ENCODE peak calls at places on chromosomes 13 and 19, in six cellular contexts. One of them, this sample, is unnamed.

GRCh38 chr13:97564929-97565328 is 131.0 kb downstream of the RAP2A start:
- DNase-seq in stimulated activated CD8-positive, alpha-beta memory T cell treated with anti-CD3 and anti-CD28 coated beads, Interleukin-12 subunit alpha, Interleukin-12 subunit beta, amount 100 ng/mL, for 4 hours: no peak
- DNase-seq in PC-3: no peak
- DNase-seq in activated naive CD4-positive, alpha-beta T cell treated with anti-CD3 and anti-CD28 coated beads, Interleukin-2, amount 50 U/mL, for 16 hours: no peak
- DNase-seq in HT-29: no peak
- DNase-seq in WTC11: no peak
- DNase-seq in this sample: no peak

GRCh38 chr19:23525265-23525862 is 130.1 kb upstream of the ZNF91 start:
- DNase-seq in WTC11: no peak
- DNase-seq in stimulated activated CD8-positive, alpha-beta memory T cell treated with anti-CD3 and anti-CD28 coated beads, Interleukin-12 subunit alpha, Interleukin-12 subunit beta, amount 100 ng/mL, for 4 hours: no peak
- DNase-seq in HT-29: no peak
- DNase-seq in activated naive CD4-positive, alpha-beta T cell treated with anti-CD3 and anti-CD28 coated beads, Interleukin-2, amount 50 U/mL, for 16 hours: no peak
- DNase-seq in PC-3: no peak
- DNase-seq in this sample: no peak

GRCh38 chr19:39080431-39080830 is 3.7 kb upstream of the ACP7 start:
- DNase-seq in activated naive CD4-positive, alpha-beta T cell treated with anti-CD3 and anti-CD28 coated beads, Interleukin-2, amount 50 U/mL, for 16 hours: no peak
- DNase-seq in stimulated activated CD8-positive, alpha-beta memory T cell treated with anti-CD3 and anti-CD28 coated beads, Interleukin-12 subunit alpha, Interleukin-12 subunit beta, amount 100 ng/mL, for 4 hours: no peak
- DNase-seq in PC-3: peak
- DNase-seq in WTC11: no peak
- DNase-seq in HT-29: no peak
- DNase-seq in this sample: no peak

GRCh38 chr13:20118268-20119140 is 42.3 kb downstream of the GJA3 start:
- DNase-seq in activated naive CD4-positive, alpha-beta T cell treated with anti-CD3 and anti-CD28 coated beads, Interleukin-2, amount 50 U/mL, for 16 hours: peak
- DNase-seq in HT-29: peak
- DNase-seq in stimulated activated CD8-positive, alpha-beta memory T cell treated with anti-CD3 and anti-CD28 coated beads, Interleukin-12 subunit alpha, Interleukin-12 subunit beta, amount 100 ng/mL, for 4 hours: peak
- DNase-seq in WTC11: peak
- DNase-seq in PC-3: peak
- DNase-seq in this sample: peak

GRCh38 chr13:97043302-97043701 is 49.0 kb upstream of the OXGR1 start:
- DNase-seq in PC-3: no peak
- DNase-seq in WTC11: no peak
- DNase-seq in stimulated activated CD8-positive, alpha-beta memory T cell treated with anti-CD3 and anti-CD28 coated beads, Interleukin-12 subunit alpha, Interleukin-12 subunit beta, amount 100 ng/mL, for 4 hours: no peak
- DNase-seq in activated naive CD4-positive, alpha-beta T cell treated with anti-CD3 and anti-CD28 coated beads, Interleukin-2, amount 50 U/mL, for 16 hours: no peak
- DNase-seq in HT-29: no peak
- DNase-seq in this sample: no peak

GRCh38 chr19:51372649-51373504 is at the start of gene NKG7:
- DNase-seq in activated naive CD4-positive, alpha-beta T cell treated with anti-CD3 and anti-CD28 coated beads, Interleukin-2, amount 50 U/mL, for 16 hours: peak
- DNase-seq in WTC11: no peak
- DNase-seq in stimulated activated CD8-positive, alpha-beta memory T cell treated with anti-CD3 and anti-CD28 coated beads, Interleukin-12 subunit alpha, Interleukin-12 subunit beta, amount 100 ng/mL, for 4 hours: peak
- DNase-seq in HT-29: no peak
- DNase-seq in PC-3: no peak
- DNase-seq in this sample: no peak

GRCh38 chr19:39172700-39173501 is 23.9 kb upstream of the NCCRP1 start:
- DNase-seq in PC-3: no peak
- DNase-seq in HT-29: no peak
- DNase-seq in WTC11: no peak
- DNase-seq in activated naive CD4-positive, alpha-beta T cell treated with anti-CD3 and anti-CD28 coated beads, Interleukin-2, amount 50 U/mL, for 16 hours: no peak
- DNase-seq in stimulated activated CD8-positive, alpha-beta memory T cell treated with anti-CD3 and anti-CD28 coated beads, Interleukin-12 subunit alpha, Interleukin-12 subunit beta, amount 100 ng/mL, for 4 hours: no peak
- DNase-seq in this sample: no peak

GRCh38 chr19:49020931-49021895 is 2.9 kb downstream of the CGB3 start:
- DNase-seq in HT-29: peak
- DNase-seq in PC-3: peak
- DNase-seq in activated naive CD4-positive, alpha-beta T cell treated with anti-CD3 and anti-CD28 coated beads, Interleukin-2, amount 50 U/mL, for 16 hours: no peak
- DNase-seq in WTC11: no peak
- DNase-seq in stimulated activated CD8-positive, alpha-beta memory T cell treated with anti-CD3 and anti-CD28 coated beads, Interleukin-12 subunit alpha, Interleukin-12 subunit beta, amount 100 ng/mL, for 4 hours: no peak
- DNase-seq in this sample: no peak

GRCh38 chr19:44204772-44205171 is 7.6 kb upstream of the ZNF227 start:
- DNase-seq in PC-3: no peak
- DNase-seq in stimulated activated CD8-positive, alpha-beta memory T cell treated with anti-CD3 and anti-CD28 coated beads, Interleukin-12 subunit alpha, Interleukin-12 subunit beta, amount 100 ng/mL, for 4 hours: no peak
- DNase-seq in activated naive CD4-positive, alpha-beta T cell treated with anti-CD3 and anti-CD28 coated beads, Interleukin-2, amount 50 U/mL, for 16 hours: no peak
- DNase-seq in WTC11: no peak
- DNase-seq in HT-29: no peak
- DNase-seq in this sample: no peak

GRCh38 chr13:113973218-113974164 is at the start of gene C13orf46:
- DNase-seq in stimulated activated CD8-positive, alpha-beta memory T cell treated with anti-CD3 and anti-CD28 coated beads, Interleukin-12 subunit alpha, Interleukin-12 subunit beta, amount 100 ng/mL, for 4 hours: no peak
- DNase-seq in PC-3: no peak
- DNase-seq in activated naive CD4-positive, alpha-beta T cell treated with anti-CD3 and anti-CD28 coated beads, Interleukin-2, amount 50 U/mL, for 16 hours: no peak
- DNase-seq in HT-29: no peak
- DNase-seq in WTC11: peak
- DNase-seq in this sample: no peak

GRCh38 chr13:98976941-98977340 is 923 bp downstream of the DOCK9 start:
- DNase-seq in stimulated activated CD8-positive, alpha-beta memory T cell treated with anti-CD3 and anti-CD28 coated beads, Interleukin-12 subunit alpha, Interleukin-12 subunit beta, amount 100 ng/mL, for 4 hours: no peak
- DNase-seq in HT-29: peak
- DNase-seq in WTC11: no peak
- DNase-seq in PC-3: no peak
- DNase-seq in activated naive CD4-positive, alpha-beta T cell treated with anti-CD3 and anti-CD28 coated beads, Interleukin-2, amount 50 U/mL, for 16 hours: no peak
- DNase-seq in this sample: no peak

This sample was measured in neural progenitor cell.